ENCODE peak calls at places on chromosomes 4 and X, in four cellular contexts. One of them, this sample, is unnamed.

GRCh38 chrX:133921764-133922389 is 63.5 kb downstream of the GPC3 start:
- DNase-seq in A549: peak
- DNase-seq in K562: peak
- DNase-seq in HepG2: peak
- DNase-seq in this sample: peak

GRCh38 chr4:176792348-176793059 is at the start of gene VEGFC:
- DNase-seq in HepG2: peak
- DNase-seq in K562: no peak
- DNase-seq in A549: no peak
- DNase-seq in this sample: peak

GRCh38 chr4:110335399-110335798 is 137.0 kb upstream of the ELOVL6 start:
- DNase-seq in K562: no peak
- DNase-seq in A549: no peak
- DNase-seq in HepG2: no peak
- DNase-seq in this sample: no peak

GRCh38 chr4:183426507-183426906 is 17.9 kb upstream of the CDKN2AIP start:
- DNase-seq in K562: no peak
- DNase-seq in A549: no peak
- DNase-seq in HepG2: no peak
- DNase-seq in this sample: no peak

GRCh38 chr4:26873391-26874026 is 12.9 kb downstream of the STIM2 start:
- DNase-seq in K562: no peak
- DNase-seq in A549: no peak
- DNase-seq in HepG2: no peak
- DNase-seq in this sample: no peak

GRCh38 chr4:112942077-112942476 is 107.4 kb upstream of the ANK2 start:
- DNase-seq in A549: no peak
- DNase-seq in K562: no peak
- DNase-seq in HepG2: no peak
- DNase-seq in this sample: no peak

GRCh38 chr4:168868044-168868855 is 141.8 kb downstream of the CBR4 start:
- DNase-seq in A549: no peak
- DNase-seq in HepG2: no peak
- DNase-seq in K562: no peak
- DNase-seq in this sample: no peak

GRCh38 chr4:166875821-166876220 is 358.5 kb downstream of the SPOCK3 start:
- DNase-seq in HepG2: no peak
- DNase-seq in A549: no peak
- DNase-seq in K562: no peak
- DNase-seq in this sample: no peak

GRCh38 chr4:174217273-174218126 is 66.0 kb downstream of the FBXO8 start:
- DNase-seq in K562: no peak
- DNase-seq in HepG2: no peak
- DNase-seq in A549: no peak
- DNase-seq in this sample: peak

GRCh38 chr4:156635046-156635445 is 336.6 kb downstream of the PDGFC start:
- DNase-seq in K562: no peak
- DNase-seq in HepG2: no peak
- DNase-seq in A549: no peak
- DNase-seq in this sample: no peak

GRCh38 chr4:170875868-170876267 is 786.1 kb upstream of the AADAT start:
- DNase-seq in HepG2: peak
- DNase-seq in K562: no peak
- DNase-seq in A549: no peak
- DNase-seq in this sample: no peak

GRCh38 chrX:24298191-24298590 is 15.7 kb downstream of the SUPT20HL2 start:
- DNase-seq in HepG2: no peak
- DNase-seq in K562: no peak
- DNase-seq in A549: no peak
- DNase-seq in this sample: no peak

GRCh38 chr4:78799551-78800495 is 23.7 kb downstream of the BMP2K start:
- DNase-seq in K562: no peak
- DNase-seq in A549: no peak
- DNase-seq in HepG2: no peak
- DNase-seq in this sample: no peak

GRCh38 chr4:5451243-5451642 is 257.1 kb downstream of the EVC2 start:
- DNase-seq in A549: no peak
- DNase-seq in K562: no peak
- DNase-seq in HepG2: no peak
- DNase-seq in this sample: no peak

GRCh38 chr4:174928174-174928573 is 10.0 kb downstream of the ADAM29 start:
- DNase-seq in HepG2: no peak
- DNase-seq in A549: no peak
- DNase-seq in K562: no peak
- DNase-seq in this sample: no peak

GRCh38 chr4:84916233-84916632 is 50.3 kb downstream of the WDFY3 start:
- DNase-seq in K562: no peak
- DNase-seq in HepG2: no peak
- DNase-seq in A549: no peak
- DNase-seq in this sample: no peak

GRCh38 chrX:15946783-15947550 is 92.4 kb upstream of the AP1S2 start:
- DNase-seq in A549: no peak
- DNase-seq in HepG2: no peak
- DNase-seq in K562: no peak
- DNase-seq in this sample: no peak

GRCh38 chrX:73977542-73978169 is 326.3 kb upstream of the ZCCHC13 start:
- DNase-seq in HepG2: no peak
- DNase-seq in K562: no peak
- DNase-seq in A549: no peak
- DNase-seq in this sample: no peak

GRCh38 chr4:22428441-22428840 is 87.4 kb downstream of the ADGRA3 start:
- DNase-seq in K562: no peak
- DNase-seq in HepG2: no peak
- DNase-seq in A549: no peak
- DNase-seq in this sample: no peak

GRCh38 chr4:2394544-2394943 is 23.9 kb downstream of the ZFYVE28 start:
- DNase-seq in K562: no peak
- DNase-seq in HepG2: no peak
- DNase-seq in A549: no peak
- DNase-seq in this sample: no peak

GRCh38 chr4:2395038-2395437 is 23.4 kb downstream of the ZFYVE28 start:
- DNase-seq in K562: no peak
- DNase-seq in A549: no peak
- DNase-seq in HepG2: no peak
- DNase-seq in this sample: no peak

GRCh38 chr4:2395584-2395983 is 22.9 kb downstream of the ZFYVE28 start:
- DNase-seq in K562: peak
- DNase-seq in A549: no peak
- DNase-seq in HepG2: no peak
- DNase-seq in this sample: no peak

GRCh38 chr4:2390780-2391490 is 27.5 kb downstream of the ZFYVE28 start:
- DNase-seq in K562: no peak
- DNase-seq in A549: no peak
- DNase-seq in HepG2: no peak
- DNase-seq in this sample: no peak

GRCh38 chr4:2393353-2394270 is 24.8 kb downstream of the ZFYVE28 start:
- DNase-seq in A549: no peak
- DNase-seq in HepG2: peak
- DNase-seq in K562: peak
- DNase-seq in this sample: peak
- TF ChIP-seq NR3C1 in A549: no peak
- TF ChIP-seq NR3C1 in HepG2: no peak
- TF ChIP-seq NR3C1 in K562: no peak
- TF ChIP-seq NR3C1 in this sample: no peak

GRCh38 chrX:46840946-46841740 is 4.3 kb downstream of the RP2 start:
- DNase-seq in A549: no peak
- DNase-seq in K562: no peak
- DNase-seq in HepG2: no peak
- DNase-seq in this sample: no peak

GRCh38 chrX:46838974-46839480 is 2.2 kb downstream of the RP2 start:
- DNase-seq in K562: no peak
- DNase-seq in HepG2: no peak
- DNase-seq in A549: no peak
- DNase-seq in this sample: no peak

GRCh38 chrX:46849933-46850332 is 13.1 kb downstream of the RP2 start:
- DNase-seq in K562: no peak
- DNase-seq in HepG2: no peak
- DNase-seq in A549: no peak
- DNase-seq in this sample: no peak

DNA sequence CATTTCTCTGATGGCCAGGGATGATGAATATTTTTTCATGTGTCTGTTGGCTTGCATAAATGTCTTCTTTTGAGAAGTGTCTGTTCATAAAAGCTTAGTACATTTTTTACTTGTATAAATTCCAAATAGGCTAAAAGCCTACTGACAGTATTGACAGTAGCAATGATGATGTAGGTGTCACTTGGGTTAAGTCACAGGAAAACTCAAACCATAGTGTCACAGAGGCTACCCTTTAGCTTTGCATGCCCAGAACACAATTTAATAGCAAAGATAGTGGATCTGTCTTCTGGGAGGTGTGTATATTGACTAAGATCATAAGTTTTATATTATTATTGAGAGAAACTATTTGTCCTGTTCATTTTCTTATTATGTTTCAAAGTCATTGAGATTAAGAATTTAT is 8.1 kb downstream of the RP2 start:
- DNase-seq in K562: no peak
- DNase-seq in A549: no peak
- DNase-seq in HepG2: no peak
- DNase-seq in this sample: no peak
- TF ChIP-seq NR3C1 in K562: no peak
- TF ChIP-seq NR3C1 in A549: no peak
- TF ChIP-seq NR3C1 in HepG2: no peak
- TF ChIP-seq NR3C1 in this sample: no peak

DNA sequence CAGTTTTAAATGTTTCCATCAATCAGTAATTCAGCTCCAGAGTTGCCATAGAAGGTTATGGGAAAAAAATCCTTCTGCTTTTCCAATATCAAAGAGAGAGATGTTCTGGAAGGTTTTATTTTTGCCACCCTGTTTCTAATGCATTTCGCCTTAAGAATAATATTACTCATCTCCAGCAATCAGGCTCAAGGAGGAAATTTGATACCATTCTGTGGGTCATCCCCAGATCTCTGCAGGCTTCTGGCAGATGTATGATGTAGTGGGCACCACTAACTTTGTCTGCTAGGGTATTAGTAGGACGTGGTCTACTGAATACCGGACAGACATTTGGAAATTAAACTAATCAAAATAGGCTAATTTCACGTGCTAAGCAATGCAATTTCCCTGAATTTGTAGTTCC is 645.4 kb upstream of the TENM3 start:
- DNase-seq in HepG2: no peak
- DNase-seq in K562: no peak
- DNase-seq in A549: no peak
- DNase-seq in this sample: no peak
- TF ChIP-seq NR3C1 in HepG2: no peak
- TF ChIP-seq NR3C1 in K562: no peak
- TF ChIP-seq NR3C1 in A549: no peak
- TF ChIP-seq NR3C1 in this sample: no peak

DNA sequence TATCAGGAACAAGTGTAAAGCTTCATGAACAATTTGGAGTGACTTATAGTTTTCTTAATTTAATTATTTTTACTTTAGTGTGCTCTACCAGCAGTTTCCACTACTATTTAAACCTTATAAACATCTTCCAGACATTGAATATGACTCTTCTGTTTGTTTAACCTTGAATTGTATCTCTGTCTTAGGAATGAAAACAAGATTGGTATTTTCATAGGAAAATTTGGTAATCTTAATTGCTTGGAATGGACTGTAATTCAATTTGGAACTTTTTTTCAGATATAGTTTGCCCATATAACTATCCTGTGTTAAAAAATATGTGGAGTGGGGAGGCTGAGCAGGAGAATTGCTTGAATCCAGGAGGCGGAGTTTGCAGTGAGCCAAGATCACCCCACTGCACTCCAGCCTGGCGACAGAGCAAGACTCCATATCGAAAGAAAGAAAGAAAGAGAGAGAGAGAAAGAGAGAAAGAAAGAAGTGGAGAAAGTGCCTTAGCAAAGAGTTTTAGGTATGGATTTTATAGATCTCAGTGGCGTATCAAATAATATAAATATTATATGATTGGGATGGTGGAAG is 242.4 kb downstream of the BMPR1B start:
- DNase-seq in HepG2: no peak
- DNase-seq in A549: no peak
- DNase-seq in K562: no peak
- DNase-seq in this sample: no peak
- TF ChIP-seq NR3C1 in HepG2: no peak
- TF ChIP-seq NR3C1 in A549: no peak
- TF ChIP-seq NR3C1 in K562: no peak
- TF ChIP-seq NR3C1 in this sample: no peak

DNA sequence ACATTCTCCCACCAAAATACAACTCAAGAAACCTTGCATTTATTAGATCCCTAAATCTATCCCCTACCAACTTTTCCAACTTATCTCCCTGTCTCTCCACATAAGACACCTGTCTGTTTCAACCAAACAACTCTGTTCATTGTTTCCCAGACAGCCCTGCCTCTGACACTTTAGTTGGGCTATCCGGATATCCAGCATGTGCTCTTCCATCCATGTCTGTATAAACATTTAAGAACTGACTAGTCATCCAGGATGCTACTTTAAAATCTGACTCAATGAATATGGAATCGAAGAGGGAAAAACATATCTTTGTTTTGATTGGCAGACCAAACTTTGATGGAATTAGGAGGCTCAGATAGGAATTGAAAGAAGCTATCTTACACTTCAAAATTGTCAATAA is 143.2 kb upstream of the DCAF8L1 start:
- DNase-seq in A549: no peak
- DNase-seq in K562: no peak
- DNase-seq in HepG2: no peak
- DNase-seq in this sample: no peak
- TF ChIP-seq NR3C1 in A549: no peak
- TF ChIP-seq NR3C1 in K562: no peak
- TF ChIP-seq NR3C1 in HepG2: no peak
- TF ChIP-seq NR3C1 in this sample: no peak